ENCODE peak calls at places on chromosomes 3 and 15, in ten cellular contexts. Z, J, E, R, M, P, S, Q, W and C are unnamed samples. For H3K4me1, the result is how much of the 10 kb centered on the place peaks cover.

GRCh38 chr3:66353039-66353438 is 132.2 kb downstream of the SLC25A26 start:
- DNase-seq in Z (peak), J (no peak), E (no peak), R (no peak), M (no peak), P (no peak), S (no peak), Q (no peak), W (no peak), C (no peak)

GRCh38 chr15:57323299-57323805 is 53.0 kb upstream of the CGNL1 start:
- DNase-seq in Z (no peak), J (no peak), E (no peak), R (no peak), M (no peak), P (no peak), S (no peak), Q (no peak), W (no peak), C (no peak)

GRCh38 chr15:72063186-72063585 is 54.8 kb downstream of the MYO9A start:
- DNase-seq in Z (no peak), J (no peak), E (no peak), R (no peak), M (peak), P (no peak), S (no peak), Q (no peak), W (no peak), C (no peak)

GRCh38 chr15:101530224-101530958 is 40.9 kb upstream of the PCSK6 start:
- DNase-seq in Z (no peak), J (no peak), E (no peak), R (no peak), M (no peak), P (peak), S (peak), Q (no peak), W (no peak), C (no peak)

GRCh38 chr3:69212411-69213160 is 90.2 kb upstream of the LMOD3 start:
- DNase-seq in Z (peak), J (peak), E (no peak), R (peak), M (peak), P (no peak), S (peak), Q (no peak), W (no peak), C (no peak)

GRCh38 chr15:71448688-71449114 is 333.4 kb downstream of the THSD4 start:
- DNase-seq in Z (peak), J (peak), E (no peak), R (peak), M (peak), P (peak), S (peak), Q (no peak), W (no peak), C (no peak)

GRCh38 chr3:52072020-52072419 is 15.6 kb upstream of the DUSP7 start:
- DNase-seq in Z (no peak), J (no peak), E (no peak), R (no peak), M (no peak), P (no peak), S (no peak), Q (no peak), W (no peak), C (no peak)

GRCh38 chr3:60010778-60011177 is 961.0 kb upstream of the CFAP20DC start:
- DNase-seq in Z (no peak), J (no peak), E (no peak), R (no peak), M (no peak), P (no peak), S (no peak), Q (no peak), W (no peak), C (no peak)

GRCh38 chr3:94561094-94561493 is 498.2 kb downstream of the NSUN3 start:
- DNase-seq in Z (peak), J (no peak), E (no peak), R (no peak), M (no peak), P (no peak), S (no peak), Q (no peak), W (no peak), C (no peak)

GRCh38 chr3:14300721-14301377 is 101.6 kb upstream of the SLC6A6 start:
- DNase-seq in Z (no peak), J (no peak), E (no peak), R (no peak), M (no peak), P (no peak), S (no peak), Q (peak), W (no peak), C (no peak)

GRCh38 chr15:28919201-28919627 is 33.4 kb downstream of the APBA2 start:
- DNase-seq in Z (peak), J (no peak), E (peak), R (no peak), M (no peak), P (no peak), S (peak), Q (peak), W (no peak), C (no peak)

GRCh38 chr3:145489011-145489410 is 672.0 kb downstream of the PLOD2 start:
- DNase-seq in Z (no peak), J (no peak), E (no peak), R (no peak), M (no peak), P (no peak), S (no peak), Q (no peak), W (no peak), C (no peak)

GRCh38 chr3:10551821-10552630 is 46.6 kb upstream of the ATP2B2 start:
- DNase-seq in Z (no peak), J (no peak), E (peak), R (peak), M (peak), P (no peak), S (no peak), Q (peak), W (no peak), C (no peak)

GRCh38 chr15:62021991-62022600 is 38.2 kb downstream of the VPS13C start:
- DNase-seq in Z (no peak), J (no peak), E (no peak), R (peak), M (no peak), P (peak), S (peak), Q (no peak), W (no peak), C (no peak)

GRCh38 chr3:32930161-32930560 is 21.3 kb upstream of the CCR4 start:
- DNase-seq in Z (no peak), J (no peak), E (no peak), R (no peak), M (no peak), P (no peak), S (no peak), Q (no peak), W (no peak), C (no peak)

GRCh38 chr15:92936138-92936537 is 36.0 kb downstream of the CHD2 start:
- DNase-seq in Z (no peak), J (no peak), E (no peak), R (no peak), M (no peak), P (no peak), S (no peak), Q (no peak), W (no peak), C (no peak)

GRCh38 chr3:13018561-13019242 is 54.5 kb downstream of the IQSEC1 start:
- DNase-seq in Z (no peak), J (no peak), E (no peak), R (no peak), M (no peak), P (no peak), S (no peak), Q (peak), W (no peak), C (no peak)

GRCh38 chr3:9970020-9970652 is 16.5 kb downstream of the EMC3 start:
- DNase-seq in Z (no peak), J (peak), E (no peak), R (no peak), M (peak), P (no peak), S (peak), Q (no peak), W (no peak), C (no peak)

GRCh38 chr3:188348445-188349244 is 194.7 kb downstream of the LPP start:
- DNase-seq in Z (peak), J (peak), E (no peak), R (peak), M (peak), P (no peak), S (peak), Q (peak), W (peak), C (no peak)

GRCh38 chr3:9404680-9405079 is 7.3 kb downstream of the SETD5 start:
- DNase-seq in Z (no peak), J (no peak), E (no peak), R (no peak), M (no peak), P (peak), S (peak), Q (no peak), W (no peak), C (no peak)

GRCh38 chr3:28595364-28595763 is 246.7 kb upstream of the AZI2 start:
- DNase-seq in Z (no peak), J (no peak), E (no peak), R (no peak), M (no peak), P (no peak), S (no peak), Q (no peak), W (no peak), C (no peak)

GRCh38 chr3:175383366-175383765 is 524.2 kb downstream of the NAALADL2 start:
- DNase-seq in Z (no peak), J (peak), E (no peak), R (no peak), M (peak), P (no peak), S (no peak), Q (no peak), W (no peak), C (no peak)

GRCh38 chr3:57956119-57956832 is 51.9 kb upstream of the FLNB start:
- DNase-seq in Z (no peak), J (peak), E (no peak), R (no peak), M (peak), P (no peak), S (peak), Q (no peak), W (no peak), C (no peak)

GRCh38 chr15:90790057-90790456 is 72.9 kb downstream of the BLM start:
- DNase-seq in Z (peak), J (no peak), E (no peak), R (no peak), M (no peak), P (no peak), S (no peak), Q (no peak), W (no peak), C (no peak)

GRCh38 chr3:137035631-137036030 is 77.8 kb downstream of the IL20RB start:
- DNase-seq in Z (peak), J (no peak), E (no peak), R (peak), M (peak), P (peak), S (peak), Q (no peak), W (no peak), C (no peak)

GRCh38 chr3:127709320-127710060 is 36.7 kb downstream of the ABTB1 start:
- DNase-seq in Z (no peak), J (peak), E (no peak), R (no peak), M (peak), P (no peak), S (no peak), Q (no peak), W (no peak), C (no peak)

GRCh38 chr15:71443538-71443937 is 328.3 kb downstream of the THSD4 start:
- DNase-seq in Z (peak), J (peak), E (no peak), R (peak), M (peak), P (peak), S (peak), Q (no peak), W (peak), C (no peak)

GRCh38 chr3:186534113-186534669 is 10.0 kb downstream of the CRYGS start:
- DNase-seq in Z (no peak), J (no peak), E (no peak), R (no peak), M (no peak), P (no peak), S (no peak), Q (no peak), W (no peak), C (no peak)

GRCh38 chr3:88334187-88334868 is 184.6 kb downstream of the C3orf38 start:
- DNase-seq in Z (no peak), J (no peak), E (no peak), R (no peak), M (no peak), P (no peak), S (no peak), Q (no peak), W (no peak), C (no peak)

GRCh38 chr3:32387512-32387911 is 4.1 kb upstream of the CMTM7 start:
- DNase-seq in Z (no peak), J (no peak), E (no peak), R (no peak), M (no peak), P (no peak), S (no peak), Q (no peak), W (no peak), C (no peak)

GRCh38 chr15:77983708-77984445 is 93.6 kb downstream of the TBC1D2B start:
- DNase-seq in Z (no peak), J (peak), E (peak), R (no peak), M (no peak), P (no peak), S (no peak), Q (peak), W (peak), C (no peak)

GRCh38 chr3:31356941-31357340 is 175.8 kb upstream of the STT3B start:
- DNase-seq in Z (peak), J (peak), E (no peak), R (no peak), M (peak), P (no peak), S (peak), Q (no peak), W (no peak), C (no peak)

GRCh38 chr15:36831915-36832310 is 252.5 kb downstream of the CDIN1 start:
- DNase-seq in Z (no peak), J (peak), E (no peak), R (no peak), M (no peak), P (no peak), S (no peak), Q (no peak), W (no peak), C (no peak)

GRCh38 chr15:62133141-62133540 is 31.9 kb downstream of the C2CD4B start:
- DNase-seq in Z (no peak), J (no peak), E (no peak), R (no peak), M (no peak), P (no peak), S (no peak), Q (no peak), W (no peak), C (no peak)

GRCh38 chr3:164196477-164196876 is 881.8 kb downstream of the SI start:
- DNase-seq in Z (no peak), J (no peak), E (no peak), R (no peak), M (no peak), P (no peak), S (no peak), Q (no peak), W (no peak), C (no peak)

GRCh38 chr3:183291511-183292031 is 38.5 kb downstream of the B3GNT5 start:
- DNase-seq in Z (no peak), J (peak), E (no peak), R (no peak), M (peak), P (no peak), S (peak), Q (no peak), W (no peak), C (no peak)
- H3K4me1 ChIP-seq in Z (under half), J (under half), E (under half), R (under half), M (under half), P (under half), S (under half), Q (under half), W (under half), C (under half)

GRCh38 chr15:88465633-88466219 is 1.5 kb downstream of the MRPL46 start:
- DNase-seq in Z (peak), J (peak), E (no peak), R (no peak), M (peak), P (no peak), S (peak), Q (no peak), W (no peak), C (no peak)
- H3K4me3 ChIP-seq in Z (peak), J (peak), E (peak), R (no peak), M (no peak), P (peak), S (peak), Q (no peak), W (no peak), C (no peak)

GRCh38 chr15:41795996-41796395 is 21.7 kb downstream of the MAPKBP1 start:
- DNase-seq in Z (no peak), J (no peak), E (peak), R (no peak), M (no peak), P (no peak), S (no peak), Q (no peak), W (no peak), C (no peak)
- H3K4me1 ChIP-seq in Z (half or more), J (under half), E (half or more), R (under half), M (under half), P (under half), S (under half), Q (under half), W (under half), C (under half)

GRCh38 chr3:197353867-197354180 is 55.4 kb upstream of the DLG1 start:
- DNase-seq in Z (peak), J (peak), E (no peak), R (no peak), M (peak), P (peak), S (no peak), Q (no peak), W (peak), C (no peak)
- H3K4me3 ChIP-seq in Z (no peak), J (no peak), E (no peak), R (no peak), M (no peak), P (no peak), S (no peak), Q (no peak), W (no peak), C (no peak)

GRCh38 chr15:73989001-73989798 is 2.9 kb downstream of the STOML1 start:
- DNase-seq in Z (peak), J (peak), E (peak), R (no peak), M (peak), P (no peak), S (peak), Q (no peak), W (no peak), C (no peak)

GRCh38 chr15:73986055-73986775 is 5.9 kb downstream of the STOML1 start:
- DNase-seq in Z (no peak), J (no peak), E (no peak), R (no peak), M (no peak), P (peak), S (no peak), Q (no peak), W (no peak), C (no peak)

GRCh38 chr15:73988075-73988969 is 3.8 kb downstream of the STOML1 start:
- DNase-seq in Z (no peak), J (no peak), E (no peak), R (no peak), M (peak), P (no peak), S (peak), Q (no peak), W (no peak), C (no peak)

GRCh38 chr15:73986776-73987056 is 5.4 kb downstream of the STOML1 start:
- DNase-seq in Z (no peak), J (no peak), E (no peak), R (no peak), M (no peak), P (no peak), S (no peak), Q (no peak), W (no peak), C (no peak)

GRCh38 chr15:73987646-73988045 is 4.4 kb downstream of the STOML1 start:
- DNase-seq in Z (no peak), J (no peak), E (no peak), R (no peak), M (no peak), P (no peak), S (no peak), Q (no peak), W (no peak), C (no peak)
- H3K4me1 ChIP-seq in Z (under half), J (half or more), E (half or more), R (under half), M (under half), P (under half), S (under half), Q (half or more), W (under half), C (half or more)

GRCh38 chr3:169668957-169669681 is 5.6 kb upstream of the MECOM start:
- DNase-seq in Z (peak), J (peak), E (no peak), R (peak), M (peak), P (peak), S (peak), Q (peak), W (peak), C (no peak)

GRCh38 chr3:169666501-169667379 is 3.2 kb upstream of the MECOM start:
- DNase-seq in Z (no peak), J (peak), E (no peak), R (no peak), M (no peak), P (peak), S (no peak), Q (no peak), W (no peak), C (no peak)

GRCh38 chr3:169667380-169667671 is 3.8 kb upstream of the MECOM start:
- DNase-seq in Z (no peak), J (no peak), E (no peak), R (no peak), M (no peak), P (no peak), S (no peak), Q (no peak), W (no peak), C (no peak)

GRCh38 chr3:169668081-169668956 is 4.8 kb upstream of the MECOM start:
- DNase-seq in Z (peak), J (peak), E (no peak), R (peak), M (peak), P (peak), S (peak), Q (no peak), W (no peak), C (no peak)

GRCh38 chr3:169667710-169668080 is 4.2 kb upstream of the MECOM start:
- DNase-seq in Z (no peak), J (no peak), E (no peak), R (no peak), M (no peak), P (no peak), S (no peak), Q (no peak), W (no peak), C (no peak)
- H3K4me3 ChIP-seq in Z (peak), J (no peak), E (no peak), R (no peak), M (no peak), P (peak), S (peak), Q (no peak), W (no peak), C (peak)